ENCODE peak calls at places on chromosomes 1 and 21, in four cellular contexts. V, K, R and E are unnamed samples.

GRCh38 chr1:200973937-200974657 is 49.4 kb downstream of the KIF21B start:
- DNase-seq in V (no peak), K (no peak), R (no peak), E (no peak)

GRCh38 chr21:14260459-14260764 is 44.5 kb downstream of the RBM11 start:
- DNase-seq in V (no peak), K (no peak), R (no peak), E (no peak)

GRCh38 chr1:89894210-89894668 is 73.4 kb downstream of the LRRC8D start:
- DNase-seq in V (no peak), K (no peak), R (peak; percentile 80), E (no peak)

GRCh38 chr1:118119111-118119510 is 65.9 kb downstream of the SPAG17 start:
- DNase-seq in V (no peak), K (no peak), R (no peak), E (no peak)

GRCh38 chr1:110255388-110255787 is 45.3 kb downstream of the KCNC4 start:
- DNase-seq in V (no peak), K (no peak), R (no peak), E (peak; percentile 64)

GRCh38 chr1:77354996-77355395 is 73.2 kb downstream of the AK5 start:
- DNase-seq in V (no peak), K (no peak), R (no peak), E (no peak)

GRCh38 chr1:243471026-243471685 is 215.3 kb downstream of the SDCCAG8 start:
- DNase-seq in V (no peak), K (no peak), R (no peak), E (no peak)

GRCh38 chr1:8589571-8589970 is 227.9 kb downstream of the RERE start:
- DNase-seq in V (no peak), K (no peak), R (no peak), E (no peak)

GRCh38 chr1:42017259-42017658 is 98.5 kb upstream of the HIVEP3 start:
- DNase-seq in V (no peak), K (peak; percentile 61), R (no peak), E (no peak)

GRCh38 chr1:45876000-45876399 is 72.6 kb downstream of the MAST2 start:
- DNase-seq in V (no peak), K (no peak), R (no peak), E (peak; percentile 71)

GRCh38 chr21:32645261-32646182 is 33.3 kb upstream of the CFAP298 start:
- DNase-seq in V (no peak), K (no peak), R (no peak), E (no peak)

GRCh38 chr1:51627672-51628071 is 10.8 kb downstream of the OSBPL9 start:
- DNase-seq in V (no peak), K (no peak), R (peak; percentile 75), E (peak; percentile 33)

GRCh38 chr1:225977937-225978748 is 21.0 kb downstream of the SDE2 start:
- DNase-seq in V (no peak), K (peak; percentile 45), R (no peak), E (no peak)

GRCh38 chr1:157139125-157139524 is 930 bp upstream of the ETV3 start:
- DNase-seq in V (no peak), K (no peak), R (no peak), E (no peak)
- H2AFZ ChIP-seq in V (no peak overlapping the region), K (peak overlapping the region; percentile 71), R (peak overlapping the region; percentile 47), E (peak overlapping the region; percentile 34)

DNA sequence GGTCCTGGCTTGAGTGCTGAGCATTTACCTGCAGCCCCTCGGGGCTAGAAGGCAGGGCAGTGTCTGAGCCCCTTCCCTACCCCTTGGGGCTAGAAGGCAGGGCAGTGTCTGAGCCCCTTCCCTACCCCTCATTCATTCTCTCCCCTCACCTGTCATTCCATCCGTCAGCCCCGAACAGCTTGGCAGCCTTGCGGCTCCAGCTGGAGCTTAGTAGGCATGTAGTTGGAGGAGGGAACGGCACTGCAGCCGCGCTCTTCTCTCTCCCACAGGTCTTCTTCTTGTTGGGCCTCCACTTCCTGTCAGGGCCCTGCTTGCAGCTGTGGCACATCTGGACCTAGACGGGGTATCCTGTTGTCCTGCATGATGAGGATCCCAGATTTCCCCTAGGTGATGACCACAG is 22.1 kb downstream of the MAPKAPK2 start:
- DNase-seq in V (no peak), K (no peak), R (no peak), E (no peak)
- H4K20me1 ChIP-seq in V (peaks cover 5% of the 10 kb centered on the region), K (peaks cover 40% of the 10 kb centered on the region), R (no peaks in the 10 kb centered on the region), E (peaks cover 29% of the 10 kb centered on the region)

DNA sequence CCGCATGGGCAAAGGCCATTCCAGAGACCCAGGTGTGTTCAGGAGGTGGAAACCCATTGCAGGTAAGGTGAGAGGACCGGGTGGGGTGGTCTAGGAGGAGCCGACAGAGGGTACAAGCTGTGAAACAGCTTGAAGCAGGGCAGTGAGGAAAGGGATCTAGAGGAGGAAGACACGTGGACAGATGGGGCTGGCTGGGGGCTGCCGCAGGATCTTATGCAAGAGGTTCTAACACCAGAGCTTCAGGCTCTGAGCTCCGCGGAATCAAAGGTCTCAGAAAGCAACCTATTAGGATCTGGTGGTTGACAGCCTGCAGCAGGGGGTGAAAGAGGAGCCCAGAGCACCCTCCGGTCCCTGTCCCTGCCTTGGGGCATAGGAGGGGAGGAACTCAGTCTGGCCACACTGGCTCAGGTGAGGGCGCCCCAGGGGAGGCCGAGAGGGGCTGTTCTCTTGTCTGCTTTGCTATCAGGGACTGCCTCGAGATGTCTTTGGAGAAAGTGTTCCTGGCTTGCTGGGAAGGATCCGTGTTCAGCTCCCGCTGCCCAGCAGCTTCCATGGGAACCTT is 1.9 kb downstream of the TFF1 start:
- DNase-seq in V (no peak), K (no peak), R (no peak), E (no peak)
- H3K4me3 ChIP-seq in V (no peak overlapping the region), K (no peak overlapping the region), R (no peak overlapping the region), E (no peak overlapping the region)

GRCh38 chr1:199202331-199202730 is 563.5 kb downstream of the PTPRC start:
- DNase-seq in V (no peak), K (no peak), R (no peak), E (no peak)
- H2AFZ ChIP-seq in V (no peak overlapping the region), K (peak overlapping the region; percentile 29), R (no peak overlapping the region), E (no peak overlapping the region)

DNA sequence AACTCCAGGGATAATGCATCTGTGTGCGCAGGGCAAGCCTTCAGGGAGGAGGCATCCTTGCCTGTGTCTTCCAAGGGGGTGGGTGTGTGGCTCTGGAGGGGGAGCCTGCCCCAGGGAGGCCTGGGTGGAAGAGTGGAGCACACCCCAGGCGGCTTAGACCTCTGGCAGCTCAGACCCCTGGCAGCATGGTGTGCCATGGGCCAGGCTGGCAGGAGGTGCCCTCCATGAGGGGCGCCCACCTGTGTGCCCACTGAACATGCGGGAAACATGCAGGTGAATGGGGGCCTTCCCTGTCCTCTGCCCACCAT is 1.1 kb upstream of the PANK4 start:
- DNase-seq in V (no peak), K (no peak), R (no peak), E (no peak)
- H4K20me1 ChIP-seq in V (peaks cover 8% of the 10 kb centered on the region), K (peaks cover 3% of the 10 kb centered on the region), R (no peaks in the 10 kb centered on the region), E (peaks cover 19% of the 10 kb centered on the region)

DNA sequence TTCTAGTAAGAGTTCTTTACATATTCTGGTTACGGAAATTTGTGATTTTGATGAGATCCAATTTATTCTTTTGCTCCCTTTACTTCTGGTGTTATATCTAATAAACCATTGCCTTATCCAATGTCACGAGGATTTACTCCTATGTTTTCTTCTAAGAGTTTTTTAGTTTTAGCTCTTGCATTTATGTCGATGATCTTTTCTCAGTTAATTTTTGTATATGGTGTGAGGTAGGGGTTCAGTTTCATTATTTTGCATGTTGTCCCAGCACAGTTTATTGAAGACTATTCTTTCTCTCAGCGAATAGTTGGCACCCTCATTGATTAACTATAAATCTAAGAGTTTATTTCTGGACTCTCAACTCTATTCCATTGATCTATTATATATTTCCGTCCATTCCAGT is 3.9 kb downstream of the KDM1A start:
- DNase-seq in V (no peak), K (no peak), R (no peak), E (no peak)
- H3K4me3 ChIP-seq in V (no peak overlapping the region), K (no peak overlapping the region), R (no peak overlapping the region), E (no peak overlapping the region)

GRCh38 chr1:180527270-180527669 is 24.9 kb upstream of the ACBD6 start:
- DNase-seq in V (no peak), K (no peak), R (no peak), E (no peak)

GRCh38 chr1:180528868-180529470 is 26.6 kb upstream of the ACBD6 start:
- DNase-seq in V (no peak), K (no peak), R (peak; percentile 29), E (no peak)

GRCh38 chr1:180532854-180533253 is 25.9 kb upstream of the OVAAL start:
- DNase-seq in V (no peak), K (no peak), R (no peak), E (no peak)

GRCh38 chr1:180533571-180533987 is 25.2 kb upstream of the OVAAL start:
- DNase-seq in V (peak; percentile 56), K (no peak), R (peak; percentile 59), E (peak; percentile 75)

GRCh38 chr1:180530501-180530900 is 28.1 kb upstream of the ACBD6 start:
- DNase-seq in V (no peak), K (no peak), R (peak; percentile 40), E (no peak)
- H2AFZ ChIP-seq in V (no peak overlapping the region), K (no peak overlapping the region), R (no peak overlapping the region), E (no peak overlapping the region)

GRCh38 chr1:19481826-19482398 is 3.4 kb downstream of the CAPZB start:
- DNase-seq in V (no peak), K (no peak), R (no peak), E (no peak)

GRCh38 chr1:19484793-19485361 is 462 bp downstream of the CAPZB start:
- DNase-seq in V (no peak), K (no peak), R (no peak), E (no peak)

GRCh38 chr1:19484338-19484792 is 974 bp downstream of the CAPZB start:
- DNase-seq in V (no peak), K (no peak), R (no peak), E (no peak)

GRCh38 chr1:19483261-19483660 is 2.1 kb downstream of the CAPZB start:
- DNase-seq in V (no peak), K (no peak), R (no peak), E (no peak)

DNA sequence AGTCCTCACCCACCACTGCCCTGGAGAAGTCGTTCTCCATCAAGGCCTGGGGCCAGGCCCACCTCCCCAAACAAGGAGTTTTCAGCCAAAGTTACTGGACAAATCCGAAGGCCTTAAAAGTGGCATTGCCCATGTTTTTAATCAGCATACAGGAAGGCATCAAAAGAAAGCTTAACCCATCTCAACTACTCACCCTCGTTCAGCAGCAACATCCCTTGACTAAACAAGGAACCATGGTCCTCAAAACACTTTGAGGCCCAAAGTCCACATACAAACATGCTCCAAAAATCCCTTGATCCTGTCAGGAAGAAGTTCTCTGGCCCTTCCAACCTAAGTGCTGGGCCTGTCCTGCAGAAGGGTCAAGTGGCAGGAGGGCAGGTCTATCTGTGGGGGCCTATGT is 1.6 kb downstream of the CAPZB start:
- DNase-seq in V (no peak), K (no peak), R (no peak), E (no peak)
- H4K20me1 ChIP-seq in V (no peaks in the 10 kb centered on the region), K (peaks cover 15% of the 10 kb centered on the region), R (peaks cover 2% of the 10 kb centered on the region), E (peaks cover 19% of the 10 kb centered on the region)